ENCODE peak calls at places on chromosomes 5 and 9, in eight cellular contexts. T is GM06990, A is ovary, R is foreskin keratinocyte, C is BE2C, J is AML-193, X is pons, K is type B pancreatic cell. B is an unnamed sample.

GRCh38 chr5:96880402-96881164 is 4.3 kb downstream of the ERAP2 start:
- DNase-seq in T (no peak), A (no peak), R (peak), C (no peak), J (peak), X (no peak), K (no peak), B (no peak)

GRCh38 chr5:147483961-147484707 is 25.7 kb downstream of the DPYSL3 start:
- DNase-seq in T (no peak), A (peak), R (peak), C (peak), J (no peak), X (peak), K (no peak), B (no peak)

GRCh38 chr5:76025069-76025468 is 58.1 kb upstream of the SV2C start:
- DNase-seq in T (no peak), A (no peak), R (no peak), C (no peak), J (no peak), X (no peak), K (no peak), B (no peak)

GRCh38 chr9:89564257-89564878 is 40.4 kb upstream of the GADD45G start:
- DNase-seq in T (peak), A (no peak), R (no peak), C (peak), J (peak), X (peak), K (no peak), B (no peak)

GRCh38 chr9:122642226-122642625 is 15.2 kb downstream of the OR1B1 start:
- DNase-seq in T (no peak), A (no peak), R (peak), C (no peak), J (no peak), X (no peak), K (no peak), B (no peak)

GRCh38 chr5:109485030-109485429 is 75.3 kb upstream of the PJA2 start:
- DNase-seq in T (no peak), A (peak), R (no peak), C (peak), J (no peak), X (peak), K (no peak), B (no peak)

GRCh38 chr5:68232272-68232671 is 16.7 kb downstream of the PIK3R1 start:
- DNase-seq in T (no peak), A (no peak), R (no peak), C (no peak), J (no peak), X (no peak), K (no peak), B (no peak)

GRCh38 chr5:98769256-98770157 is 4.0 kb upstream of the RGMB start:
- DNase-seq in T (peak), A (peak), R (no peak), C (peak), J (no peak), X (peak), K (no peak), B (peak)

GRCh38 chr5:113199122-113199905 is 222.7 kb downstream of the DCP2 start:
- DNase-seq in T (no peak), A (peak), R (no peak), C (no peak), J (no peak), X (no peak), K (no peak), B (no peak)

GRCh38 chr9:4370501-4370900 is 70.6 kb upstream of the GLIS3 start:
- DNase-seq in T (no peak), A (no peak), R (no peak), C (no peak), J (no peak), X (no peak), K (no peak), B (no peak)

GRCh38 chr5:73757421-73757820 is 131.4 kb downstream of the ARHGEF28 start:
- DNase-seq in T (no peak), A (no peak), R (no peak), C (peak), J (no peak), X (no peak), K (no peak), B (no peak)

GRCh38 chr9:37591775-37592107 is 656 bp downstream of the TOMM5 start:
- DNase-seq in T (no peak), A (no peak), R (no peak), C (no peak), J (no peak), X (no peak), K (no peak), B (no peak)

GRCh38 chr5:11981986-11982385 is 77.7 kb upstream of the CTNND2 start:
- DNase-seq in T (no peak), A (no peak), R (no peak), C (no peak), J (no peak), X (no peak), K (no peak), B (no peak)

GRCh38 chr9:33211695-33212393 is 28.1 kb upstream of the SPINK4 start:
- DNase-seq in T (no peak), A (no peak), R (peak), C (peak), J (no peak), X (no peak), K (no peak), B (no peak)

GRCh38 chr5:43315262-43315661 is 2.0 kb upstream of the HMGCS1 start:
- DNase-seq in T (no peak), A (no peak), R (peak), C (no peak), J (no peak), X (no peak), K (no peak), B (no peak)

GRCh38 chr5:99747342-99747741 is 787.8 kb upstream of the FAM174A start:
- DNase-seq in T (no peak), A (no peak), R (no peak), C (no peak), J (no peak), X (no peak), K (no peak), B (no peak)

GRCh38 chr9:109817846-109818472 is 38.0 kb downstream of the PALM2AKAP2 start:
- DNase-seq in T (no peak), A (peak), R (peak), C (peak), J (peak), X (peak), K (peak), B (no peak)

GRCh38 chr5:2039180-2039531 is 156.4 kb upstream of the IRX4 start:
- DNase-seq in T (no peak), A (no peak), R (no peak), C (no peak), J (no peak), X (no peak), K (no peak), B (no peak)

GRCh38 chr9:130426883-130427282 is 17.9 kb upstream of the ASS1 start:
- DNase-seq in T (no peak), A (no peak), R (peak), C (peak), J (no peak), X (no peak), K (no peak), B (peak)

GRCh38 chr9:16755467-16755866 is 115.0 kb downstream of the BNC2 start:
- DNase-seq in T (no peak), A (no peak), R (no peak), C (no peak), J (no peak), X (no peak), K (no peak), B (no peak)

GRCh38 chr9:124197177-124198095 is 60.3 kb upstream of the NEK6 start:
- DNase-seq in T (peak), A (no peak), R (no peak), C (no peak), J (peak), X (peak), K (no peak), B (no peak)

GRCh38 chr9:71446499-71447411 is 321.6 kb downstream of the CEMIP2 start:
- DNase-seq in T (peak), A (no peak), R (peak), C (peak), J (no peak), X (no peak), K (peak), B (peak)

GRCh38 chr9:133144142-133144886 is 19.4 kb downstream of the GBGT1 start:
- DNase-seq in T (peak), A (peak), R (no peak), C (peak), J (peak), X (no peak), K (peak), B (peak)

GRCh38 chr5:33936004-33936380 is 194 bp upstream of the RXFP3 start:
- DNase-seq in T (peak), A (peak), R (peak), C (peak), J (no peak), X (no peak), K (peak), B (peak)

GRCh38 chr9:85377751-85378289 is 363.9 kb downstream of the AGTPBP1 start:
- DNase-seq in T (no peak), A (no peak), R (no peak), C (peak), J (no peak), X (no peak), K (no peak), B (no peak)

GRCh38 chr9:33297455-33297854 is 7.1 kb downstream of the NFX1 start:
- DNase-seq in T (peak), A (no peak), R (no peak), C (no peak), J (peak), X (peak), K (no peak), B (peak)

GRCh38 chr5:132116072-132116471 is 42.5 kb downstream of the CSF2 start:
- DNase-seq in T (no peak), A (no peak), R (no peak), C (no peak), J (no peak), X (no peak), K (no peak), B (no peak)

GRCh38 chr9:114153761-114154596 is 1.4 kb upstream of the COL27A1 start:
- DNase-seq in T (no peak), A (no peak), R (no peak), C (no peak), J (no peak), X (no peak), K (no peak), B (no peak)

GRCh38 chr5:178074266-178074952 is 38.9 kb upstream of the N4BP3 start:
- DNase-seq in T (no peak), A (no peak), R (no peak), C (peak), J (no peak), X (no peak), K (no peak), B (no peak)

GRCh38 chr5:109936091-109936490 is 246.4 kb downstream of the MAN2A1 start:
- DNase-seq in T (no peak), A (no peak), R (no peak), C (no peak), J (no peak), X (no peak), K (no peak), B (no peak)